ENCODE peak calls at places on chromosome 14, in seven cellular contexts. G, P, F, V, N, B and L are unnamed samples.

GRCh38 chr14:72651081-72651480 is 242.8 kb downstream of the DPF3 start:
- DNase-seq in G (no peak), P (no peak), F (no peak), V (no peak), N (no peak), B (no peak), L (no peak)

GRCh38 chr14:91246051-91246852 is 1.7 kb upstream of the GPR68 start:
- DNase-seq in G (no peak), P (no peak), F (no peak), V (no peak), N (peak; percentile 63), B (peak; percentile 84), L (no peak)

GRCh38 chr14:101723061-101723595 is 38.4 kb upstream of the PPP2R5C start:
- DNase-seq in G (no peak), P (no peak), F (no peak), V (no peak), N (no peak), B (no peak), L (no peak)

GRCh38 chr14:94113490-94113889 is 3.0 kb downstream of the IFI27 start:
- DNase-seq in G (no peak), P (peak; percentile 25), F (peak; percentile 82), V (no peak), N (peak; percentile 44), B (peak; percentile 68), L (peak; percentile 77)

GRCh38 chr14:24246765-24247212 is 4.4 kb upstream of the TINF2 start:
- DNase-seq in G (no peak), P (no peak), F (no peak), V (no peak), N (peak; percentile 64), B (no peak), L (no peak)

GRCh38 chr14:88420187-88420586 is 34.7 kb downstream of the SPATA7 start:
- DNase-seq in G (no peak), P (no peak), F (no peak), V (no peak), N (no peak), B (no peak), L (no peak)

GRCh38 chr14:70152081-70152480 is 36.7 kb downstream of the SLC8A3 start:
- DNase-seq in G (no peak), P (no peak), F (no peak), V (no peak), N (no peak), B (no peak), L (no peak)

GRCh38 chr14:72528059-72528950 is 365.6 kb downstream of the DPF3 start:
- DNase-seq in G (no peak), P (no peak), F (no peak), V (no peak), N (no peak), B (peak; percentile 0), L (no peak)

GRCh38 chr14:99136401-99136800 is 135.6 kb downstream of the BCL11B start:
- DNase-seq in G (no peak), P (no peak), F (no peak), V (no peak), N (no peak), B (peak; percentile 28), L (no peak)

GRCh38 chr14:85483037-85483436 is 46.9 kb upstream of the FLRT2 start:
- DNase-seq in G (no peak), P (no peak), F (no peak), V (no peak), N (no peak), B (no peak), L (no peak)

GRCh38 chr14:95222870-95223398 is 65.6 kb upstream of the DICER1 start:
- DNase-seq in G (no peak), P (no peak), F (peak; percentile 92), V (no peak), N (no peak), B (no peak), L (no peak)

GRCh38 chr14:72801381-72801812 is 92.5 kb downstream of the DPF3 start:
- DNase-seq in G (no peak), P (no peak), F (no peak), V (no peak), N (no peak), B (no peak), L (no peak)

GRCh38 chr14:66045572-66046021 is 440.6 kb upstream of the CCDC196 start:
- DNase-seq in G (no peak), P (no peak), F (no peak), V (no peak), N (no peak), B (no peak), L (peak; percentile 81)

GRCh38 chr14:96741151-96741977 is 55.8 kb upstream of the VRK1 start:
- DNase-seq in G (peak; percentile 20), P (peak; percentile 37), F (peak; percentile 67), V (peak; percentile 76), N (peak; percentile 31), B (peak; percentile 72), L (peak; percentile 83)

GRCh38 chr14:68232643-68233055 is 413.1 kb downstream of the RAD51B start:
- DNase-seq in G (no peak), P (peak; percentile 57), F (peak; percentile 69), V (no peak), N (no peak), B (peak; percentile 66), L (no peak)

GRCh38 chr14:106625181-106625580 is 1098.8 kb downstream of the TMEM121 start:
- DNase-seq in G (peak; percentile 13), P (no peak), F (no peak), V (no peak), N (no peak), B (no peak), L (no peak)

GRCh38 chr14:92987713-92988510 is 65.0 kb downstream of the CHGA start:
- DNase-seq in G (no peak), P (no peak), F (no peak), V (peak; percentile 46), N (no peak), B (no peak), L (peak; percentile 50)

GRCh38 chr14:56138987-56139386 is 20.8 kb downstream of the PELI2 start:
- DNase-seq in G (no peak), P (no peak), F (no peak), V (no peak), N (no peak), B (no peak), L (no peak)

GRCh38 chr14:50946234-50946935 is 2.1 kb upstream of the PYGL start:
- DNase-seq in G (no peak), P (no peak), F (no peak), V (no peak), N (no peak), B (no peak), L (no peak)

GRCh38 chr14:99720941-99721791 is 37.1 kb downstream of the CYP46A1 start:
- DNase-seq in G (no peak), P (no peak), F (peak; percentile 18), V (no peak), N (no peak), B (peak; percentile 19), L (no peak)

GRCh38 chr14:98069712-98070133 is 1202.3 kb downstream of the BCL11B start:
- DNase-seq in G (no peak), P (no peak), F (no peak), V (no peak), N (no peak), B (no peak), L (no peak)